ENCODE peak calls at places on chromosomes 5 and 9, in ten cellular contexts. One of them, this sample, is unnamed.

GRCh38 chr5:55308254-55308836 is 556 bp downstream of the MTREX start:
- DNase-seq in lower leg skin: no peak
- DNase-seq in epithelial cell of esophagus: peak
- DNase-seq in Kasumi-1: peak
- DNase-seq in ACHN: peak
- DNase-seq in fibroblast of the aortic adventitia: peak
- DNase-seq in skeletal muscle cell: no peak
- DNase-seq in fibroblast of pulmonary artery: peak
- DNase-seq in HT-29: peak
- DNase-seq in mucosa of gallbladder: no peak
- DNase-seq in this sample: peak

GRCh38 chr5:140725799-140726471 is 25.7 kb downstream of the ZMAT2 start:
- DNase-seq in lower leg skin: no peak
- DNase-seq in epithelial cell of esophagus: peak
- DNase-seq in Kasumi-1: no peak
- DNase-seq in ACHN: peak
- DNase-seq in fibroblast of the aortic adventitia: peak
- DNase-seq in skeletal muscle cell: peak
- DNase-seq in fibroblast of pulmonary artery: peak
- DNase-seq in HT-29: peak
- DNase-seq in mucosa of gallbladder: peak
- DNase-seq in this sample: peak

GRCh38 chr9:107929439-107929838 is 439.9 kb upstream of the KLF4 start:
- DNase-seq in lower leg skin: peak
- DNase-seq in epithelial cell of esophagus: peak
- DNase-seq in Kasumi-1: peak
- DNase-seq in ACHN: no peak
- DNase-seq in fibroblast of the aortic adventitia: peak
- DNase-seq in skeletal muscle cell: peak
- DNase-seq in fibroblast of pulmonary artery: peak
- DNase-seq in HT-29: peak
- DNase-seq in mucosa of gallbladder: peak
- DNase-seq in this sample: peak

GRCh38 chr5:93583525-93583798 is 440 bp downstream of the NR2F1 start:
- DNase-seq in lower leg skin: no peak
- DNase-seq in epithelial cell of esophagus: no peak
- DNase-seq in Kasumi-1: peak
- DNase-seq in ACHN: no peak
- DNase-seq in fibroblast of the aortic adventitia: peak
- DNase-seq in skeletal muscle cell: no peak
- DNase-seq in fibroblast of pulmonary artery: no peak
- DNase-seq in HT-29: peak
- DNase-seq in mucosa of gallbladder: no peak
- DNase-seq in this sample: no peak

GRCh38 chr9:93219692-93220091 is 35.8 kb downstream of the WNK2 start:
- DNase-seq in lower leg skin: no peak
- DNase-seq in epithelial cell of esophagus: no peak
- DNase-seq in Kasumi-1: no peak
- DNase-seq in ACHN: no peak
- DNase-seq in fibroblast of the aortic adventitia: no peak
- DNase-seq in skeletal muscle cell: no peak
- DNase-seq in fibroblast of pulmonary artery: no peak
- DNase-seq in HT-29: no peak
- DNase-seq in mucosa of gallbladder: no peak
- DNase-seq in this sample: no peak

GRCh38 chr9:72396247-72397091 is 31.5 kb upstream of the ZFAND5 start:
- DNase-seq in lower leg skin: no peak
- DNase-seq in epithelial cell of esophagus: peak
- DNase-seq in Kasumi-1: no peak
- DNase-seq in ACHN: no peak
- DNase-seq in fibroblast of the aortic adventitia: peak
- DNase-seq in skeletal muscle cell: peak
- DNase-seq in fibroblast of pulmonary artery: peak
- DNase-seq in HT-29: peak
- DNase-seq in mucosa of gallbladder: no peak
- DNase-seq in this sample: no peak

GRCh38 chr9:36037580-36038169 is 962 bp downstream of the RECK start:
- DNase-seq in lower leg skin: peak
- DNase-seq in epithelial cell of esophagus: peak
- DNase-seq in Kasumi-1: no peak
- DNase-seq in ACHN: peak
- DNase-seq in fibroblast of the aortic adventitia: peak
- DNase-seq in skeletal muscle cell: no peak
- DNase-seq in fibroblast of pulmonary artery: no peak
- DNase-seq in HT-29: no peak
- DNase-seq in mucosa of gallbladder: no peak
- DNase-seq in this sample: no peak

GRCh38 chr9:82598254-82599039 is 464.5 kb downstream of the RASEF start:
- DNase-seq in lower leg skin: no peak
- DNase-seq in epithelial cell of esophagus: no peak
- DNase-seq in Kasumi-1: no peak
- DNase-seq in ACHN: no peak
- DNase-seq in fibroblast of the aortic adventitia: no peak
- DNase-seq in skeletal muscle cell: no peak
- DNase-seq in fibroblast of pulmonary artery: no peak
- DNase-seq in HT-29: no peak
- DNase-seq in mucosa of gallbladder: no peak
- DNase-seq in this sample: no peak

GRCh38 chr9:130282000-130282700 is 16.6 kb downstream of the HMCN2 start:
- DNase-seq in lower leg skin: no peak
- DNase-seq in epithelial cell of esophagus: no peak
- DNase-seq in Kasumi-1: no peak
- DNase-seq in ACHN: no peak
- DNase-seq in fibroblast of the aortic adventitia: no peak
- DNase-seq in skeletal muscle cell: no peak
- DNase-seq in fibroblast of pulmonary artery: no peak
- DNase-seq in HT-29: no peak
- DNase-seq in mucosa of gallbladder: no peak
- DNase-seq in this sample: peak

GRCh38 chr9:88820055-88820454 is 171.2 kb upstream of the S1PR3 start:
- DNase-seq in lower leg skin: no peak
- DNase-seq in epithelial cell of esophagus: no peak
- DNase-seq in Kasumi-1: no peak
- DNase-seq in ACHN: no peak
- DNase-seq in fibroblast of the aortic adventitia: no peak
- DNase-seq in skeletal muscle cell: no peak
- DNase-seq in fibroblast of pulmonary artery: no peak
- DNase-seq in HT-29: no peak
- DNase-seq in mucosa of gallbladder: no peak
- DNase-seq in this sample: no peak

GRCh38 chr5:31656806-31657205 is 17.9 kb downstream of the PDZD2 start:
- DNase-seq in lower leg skin: no peak
- DNase-seq in epithelial cell of esophagus: no peak
- DNase-seq in Kasumi-1: no peak
- DNase-seq in ACHN: no peak
- DNase-seq in fibroblast of the aortic adventitia: no peak
- DNase-seq in skeletal muscle cell: no peak
- DNase-seq in fibroblast of pulmonary artery: no peak
- DNase-seq in HT-29: no peak
- DNase-seq in mucosa of gallbladder: no peak
- DNase-seq in this sample: no peak

GRCh38 chr5:172778223-172778814 is 7.3 kb upstream of the DUSP1 start:
- DNase-seq in lower leg skin: peak
- DNase-seq in epithelial cell of esophagus: peak
- DNase-seq in Kasumi-1: no peak
- DNase-seq in ACHN: peak
- DNase-seq in fibroblast of the aortic adventitia: peak
- DNase-seq in skeletal muscle cell: peak
- DNase-seq in fibroblast of pulmonary artery: peak
- DNase-seq in HT-29: peak
- DNase-seq in mucosa of gallbladder: peak
- DNase-seq in this sample: no peak

GRCh38 chr5:16784088-16784487 is 152.0 kb downstream of the MYO10 start:
- DNase-seq in lower leg skin: no peak
- DNase-seq in epithelial cell of esophagus: no peak
- DNase-seq in Kasumi-1: no peak
- DNase-seq in ACHN: no peak
- DNase-seq in fibroblast of the aortic adventitia: peak
- DNase-seq in skeletal muscle cell: peak
- DNase-seq in fibroblast of pulmonary artery: peak
- DNase-seq in HT-29: no peak
- DNase-seq in mucosa of gallbladder: no peak
- DNase-seq in this sample: no peak